ENCODE peak calls at places on chromosomes 3 and 15, in nine cellular contexts. One of them, this sample, is unnamed.

GRCh38 chr15:70095387-70096214 is 2.1 kb downstream of the TLE3 start:
- DNase-seq in GM06990: peak; percentile 71
- DNase-seq in AG04450: no peak
- DNase-seq in upper lobe of right lung: peak; percentile 77
- DNase-seq in BJ: no peak
- DNase-seq in astrocyte of the spinal cord: no peak
- DNase-seq in adrenal gland: no peak
- DNase-seq in fibroblast of the aortic adventitia: no peak
- DNase-seq in endothelial cell of umbilical vein: peak; percentile 27
- DNase-seq in this sample: no peak

GRCh38 chr15:41169784-41170183 is 53.7 kb upstream of the INO80 start:
- DNase-seq in GM06990: no peak
- DNase-seq in AG04450: no peak
- DNase-seq in upper lobe of right lung: peak; percentile 74
- DNase-seq in BJ: no peak
- DNase-seq in astrocyte of the spinal cord: no peak
- DNase-seq in adrenal gland: peak; percentile 21
- DNase-seq in fibroblast of the aortic adventitia: no peak
- DNase-seq in endothelial cell of umbilical vein: no peak
- DNase-seq in this sample: no peak

GRCh38 chr3:51944541-51945021 is 2.4 kb downstream of the PARP3 start:
- DNase-seq in GM06990: no peak
- DNase-seq in AG04450: no peak
- DNase-seq in upper lobe of right lung: peak; percentile 59
- DNase-seq in BJ: no peak
- DNase-seq in astrocyte of the spinal cord: no peak
- DNase-seq in adrenal gland: no peak
- DNase-seq in fibroblast of the aortic adventitia: no peak
- DNase-seq in endothelial cell of umbilical vein: no peak
- DNase-seq in this sample: no peak

GRCh38 chr15:95497681-95498080 is 832.8 kb upstream of the NR2F2 start:
- DNase-seq in GM06990: no peak
- DNase-seq in AG04450: no peak
- DNase-seq in upper lobe of right lung: no peak
- DNase-seq in BJ: no peak
- DNase-seq in astrocyte of the spinal cord: no peak
- DNase-seq in adrenal gland: no peak
- DNase-seq in fibroblast of the aortic adventitia: no peak
- DNase-seq in endothelial cell of umbilical vein: no peak
- DNase-seq in this sample: no peak

GRCh38 chr3:141779667-141780066 is 16.5 kb downstream of the GRK7 start:
- DNase-seq in GM06990: no peak
- DNase-seq in AG04450: no peak
- DNase-seq in upper lobe of right lung: no peak
- DNase-seq in BJ: no peak
- DNase-seq in astrocyte of the spinal cord: no peak
- DNase-seq in adrenal gland: no peak
- DNase-seq in fibroblast of the aortic adventitia: no peak
- DNase-seq in endothelial cell of umbilical vein: no peak
- DNase-seq in this sample: no peak

GRCh38 chr3:52443268-52443610 is 1.7 kb downstream of the SEMA3G start:
- DNase-seq in GM06990: no peak
- DNase-seq in AG04450: no peak
- DNase-seq in upper lobe of right lung: no peak
- DNase-seq in BJ: no peak
- DNase-seq in astrocyte of the spinal cord: no peak
- DNase-seq in adrenal gland: no peak
- DNase-seq in fibroblast of the aortic adventitia: no peak
- DNase-seq in endothelial cell of umbilical vein: no peak
- DNase-seq in this sample: no peak

GRCh38 chr3:142808103-142808917 is 80.6 kb downstream of the PCOLCE2 start:
- DNase-seq in GM06990: no peak
- DNase-seq in AG04450: no peak
- DNase-seq in upper lobe of right lung: no peak
- DNase-seq in BJ: peak; percentile 2
- DNase-seq in astrocyte of the spinal cord: peak; percentile 76
- DNase-seq in adrenal gland: no peak
- DNase-seq in fibroblast of the aortic adventitia: peak; percentile 78
- DNase-seq in endothelial cell of umbilical vein: peak; percentile 59
- DNase-seq in this sample: no peak

GRCh38 chr3:163491714-163492113 is 1586.6 kb downstream of the SI start:
- DNase-seq in GM06990: no peak
- DNase-seq in AG04450: no peak
- DNase-seq in upper lobe of right lung: no peak
- DNase-seq in BJ: no peak
- DNase-seq in astrocyte of the spinal cord: no peak
- DNase-seq in adrenal gland: no peak
- DNase-seq in fibroblast of the aortic adventitia: no peak
- DNase-seq in endothelial cell of umbilical vein: no peak
- DNase-seq in this sample: no peak

GRCh38 chr3:73452731-73453130 is 172.0 kb downstream of the PDZRN3 start:
- DNase-seq in GM06990: no peak
- DNase-seq in AG04450: no peak
- DNase-seq in upper lobe of right lung: no peak
- DNase-seq in BJ: no peak
- DNase-seq in astrocyte of the spinal cord: no peak
- DNase-seq in adrenal gland: no peak
- DNase-seq in fibroblast of the aortic adventitia: no peak
- DNase-seq in endothelial cell of umbilical vein: no peak
- DNase-seq in this sample: no peak

GRCh38 chr3:87856126-87856525 is 202.7 kb downstream of the CGGBP1 start:
- DNase-seq in GM06990: no peak
- DNase-seq in AG04450: no peak
- DNase-seq in upper lobe of right lung: no peak
- DNase-seq in BJ: no peak
- DNase-seq in astrocyte of the spinal cord: no peak
- DNase-seq in adrenal gland: no peak
- DNase-seq in fibroblast of the aortic adventitia: peak; percentile 53
- DNase-seq in endothelial cell of umbilical vein: no peak
- DNase-seq in this sample: no peak

GRCh38 chr3:33722186-33722585 is 4.1 kb upstream of the CLASP2 start:
- DNase-seq in GM06990: no peak
- DNase-seq in AG04450: no peak
- DNase-seq in upper lobe of right lung: no peak
- DNase-seq in BJ: no peak
- DNase-seq in astrocyte of the spinal cord: peak; percentile 27
- DNase-seq in adrenal gland: no peak
- DNase-seq in fibroblast of the aortic adventitia: no peak
- DNase-seq in endothelial cell of umbilical vein: no peak
- DNase-seq in this sample: no peak

GRCh38 chr3:168121175-168121853 is 25.6 kb upstream of the GOLIM4 start:
- DNase-seq in GM06990: no peak
- DNase-seq in AG04450: no peak
- DNase-seq in upper lobe of right lung: no peak
- DNase-seq in BJ: no peak
- DNase-seq in astrocyte of the spinal cord: peak; percentile 44
- DNase-seq in adrenal gland: no peak
- DNase-seq in fibroblast of the aortic adventitia: peak; percentile 81
- DNase-seq in endothelial cell of umbilical vein: peak; percentile 59
- DNase-seq in this sample: no peak

GRCh38 chr3:184727357-184728060 is 15.6 kb upstream of the MAGEF1 start:
- DNase-seq in GM06990: no peak
- DNase-seq in AG04450: no peak
- DNase-seq in upper lobe of right lung: no peak
- DNase-seq in BJ: no peak
- DNase-seq in astrocyte of the spinal cord: peak; percentile 63
- DNase-seq in adrenal gland: peak; percentile 71
- DNase-seq in fibroblast of the aortic adventitia: peak; percentile 86
- DNase-seq in endothelial cell of umbilical vein: peak; percentile 65
- DNase-seq in this sample: no peak

GRCh38 chr3:4642611-4643010 is 149.5 kb downstream of the ITPR1 start:
- DNase-seq in GM06990: no peak
- DNase-seq in AG04450: no peak
- DNase-seq in upper lobe of right lung: no peak
- DNase-seq in BJ: no peak
- DNase-seq in astrocyte of the spinal cord: peak; percentile 80
- DNase-seq in adrenal gland: no peak
- DNase-seq in fibroblast of the aortic adventitia: no peak
- DNase-seq in endothelial cell of umbilical vein: no peak
- DNase-seq in this sample: no peak

GRCh38 chr15:45139770-45140169 is 10.0 kb downstream of the DUOX1 start:
- DNase-seq in GM06990: no peak
- DNase-seq in AG04450: no peak
- DNase-seq in upper lobe of right lung: peak; percentile 80
- DNase-seq in BJ: no peak
- DNase-seq in astrocyte of the spinal cord: no peak
- DNase-seq in adrenal gland: no peak
- DNase-seq in fibroblast of the aortic adventitia: no peak
- DNase-seq in endothelial cell of umbilical vein: no peak
- DNase-seq in this sample: peak; percentile 70

GRCh38 chr3:54322354-54322753 is 200.0 kb downstream of the CACNA2D3 start:
- DNase-seq in GM06990: no peak
- DNase-seq in AG04450: no peak
- DNase-seq in upper lobe of right lung: no peak
- DNase-seq in BJ: no peak
- DNase-seq in astrocyte of the spinal cord: no peak
- DNase-seq in adrenal gland: no peak
- DNase-seq in fibroblast of the aortic adventitia: no peak
- DNase-seq in endothelial cell of umbilical vein: no peak
- DNase-seq in this sample: peak; percentile 96

GRCh38 chr3:32372213-32372490 is 19.5 kb upstream of the CMTM7 start:
- DNase-seq in GM06990: no peak
- DNase-seq in AG04450: no peak
- DNase-seq in upper lobe of right lung: no peak
- DNase-seq in BJ: no peak
- DNase-seq in astrocyte of the spinal cord: no peak
- DNase-seq in adrenal gland: no peak
- DNase-seq in fibroblast of the aortic adventitia: no peak
- DNase-seq in endothelial cell of umbilical vein: no peak
- DNase-seq in this sample: no peak
- H3K4me3 ChIP-seq in GM06990: no peak overlapping the region
- H3K4me3 ChIP-seq in AG04450: no peak overlapping the region
- H3K4me3 ChIP-seq in upper lobe of right lung: no peak overlapping the region
- H3K4me3 ChIP-seq in BJ: no peak overlapping the region
- H3K4me3 ChIP-seq in astrocyte of the spinal cord: no peak overlapping the region
- H3K4me3 ChIP-seq in adrenal gland: no peak overlapping the region
- H3K4me3 ChIP-seq in fibroblast of the aortic adventitia: no peak overlapping the region
- H3K4me3 ChIP-seq in endothelial cell of umbilical vein: no peak overlapping the region
- H3K4me3 ChIP-seq in this sample: no peak overlapping the region

DNA sequence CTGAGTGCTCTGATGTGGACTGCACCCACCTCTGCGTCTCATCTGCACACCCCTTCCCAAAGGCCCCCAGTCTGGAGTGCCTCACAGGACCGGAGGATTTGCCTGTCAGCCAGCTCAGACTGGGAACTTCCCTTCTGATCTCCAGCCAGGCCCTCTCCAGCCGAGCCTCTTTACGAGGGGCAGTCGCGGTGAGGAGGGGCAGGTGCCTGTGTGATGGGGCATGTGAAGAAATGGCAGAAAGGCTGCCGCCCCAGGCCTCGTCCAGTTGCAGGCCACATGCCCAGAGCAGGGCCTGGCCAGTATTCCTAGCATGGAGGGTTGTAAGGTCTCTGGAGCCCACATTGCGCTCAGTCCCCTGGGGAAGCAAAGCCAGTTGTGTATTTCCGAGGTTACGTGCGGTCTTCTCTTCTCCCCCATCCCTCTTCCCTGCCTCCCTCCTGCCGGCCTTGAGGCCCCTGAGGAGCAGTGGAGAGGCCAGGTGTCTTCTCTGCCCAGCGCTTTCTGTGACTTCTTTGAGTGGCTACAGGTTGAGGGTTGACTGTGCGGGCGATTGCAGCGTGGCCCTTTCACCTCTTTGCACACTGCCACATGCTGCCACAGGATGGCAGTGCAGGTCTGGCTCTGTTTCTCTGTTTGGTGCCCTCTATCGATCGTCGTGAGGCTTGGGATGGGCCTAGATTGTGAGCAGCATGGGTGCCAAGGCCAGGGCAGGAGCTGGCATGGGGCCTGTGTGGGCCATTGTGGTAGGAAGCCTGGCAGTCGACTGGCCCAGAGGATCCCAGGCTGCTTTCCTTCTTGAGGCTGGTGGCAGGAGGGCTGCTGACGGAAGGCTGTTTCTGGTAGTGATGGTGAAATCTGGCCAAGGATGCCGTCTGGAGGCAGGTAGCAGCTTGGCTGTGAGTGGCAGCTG is 5.3 kb downstream of the CLK3 start:
- DNase-seq in GM06990: peak; percentile 49
- DNase-seq in AG04450: no peak
- DNase-seq in upper lobe of right lung: peak; percentile 76
- DNase-seq in BJ: no peak
- DNase-seq in astrocyte of the spinal cord: peak; percentile 64
- DNase-seq in adrenal gland: peak; percentile 95
- DNase-seq in fibroblast of the aortic adventitia: peak; percentile 75
- DNase-seq in endothelial cell of umbilical vein: peak; percentile 72
- DNase-seq in this sample: no peak
- TF ChIP-seq CTCF in GM06990: peak; percentile 100
- TF ChIP-seq CTCF in AG04450: peak; percentile 93
- TF ChIP-seq CTCF in upper lobe of right lung: peak; percentile 71
- TF ChIP-seq CTCF in BJ: peak; percentile 97
- TF ChIP-seq CTCF in astrocyte of the spinal cord: peak; percentile 99
- TF ChIP-seq CTCF in adrenal gland: peak; percentile 78
- TF ChIP-seq CTCF in fibroblast of the aortic adventitia: peak; percentile 93
- TF ChIP-seq CTCF in endothelial cell of umbilical vein: peak; percentile 99
- TF ChIP-seq CTCF in this sample: peak; percentile 100

GRCh38 chr15:64090527-64090926 is 3.1 kb downstream of the CIAO2A start:
- DNase-seq in GM06990: no peak
- DNase-seq in AG04450: no peak
- DNase-seq in upper lobe of right lung: no peak
- DNase-seq in BJ: no peak
- DNase-seq in astrocyte of the spinal cord: no peak
- DNase-seq in adrenal gland: no peak
- DNase-seq in fibroblast of the aortic adventitia: no peak
- DNase-seq in endothelial cell of umbilical vein: no peak
- DNase-seq in this sample: no peak
- H3K4me3 ChIP-seq in GM06990: peak overlapping the region; percentile 25
- H3K4me3 ChIP-seq in AG04450: no peak overlapping the region
- H3K4me3 ChIP-seq in upper lobe of right lung: no peak overlapping the region
- H3K4me3 ChIP-seq in BJ: no peak overlapping the region
- H3K4me3 ChIP-seq in astrocyte of the spinal cord: no peak overlapping the region
- H3K4me3 ChIP-seq in adrenal gland: no peak overlapping the region
- H3K4me3 ChIP-seq in fibroblast of the aortic adventitia: no peak overlapping the region
- H3K4me3 ChIP-seq in endothelial cell of umbilical vein: no peak overlapping the region
- H3K4me3 ChIP-seq in this sample: no peak overlapping the region

GRCh38 chr15:34618073-34618472 is 34.6 kb upstream of the GOLGA8B start:
- DNase-seq in GM06990: no peak
- DNase-seq in AG04450: no peak
- DNase-seq in upper lobe of right lung: no peak
- DNase-seq in BJ: no peak
- DNase-seq in astrocyte of the spinal cord: no peak
- DNase-seq in adrenal gland: no peak
- DNase-seq in fibroblast of the aortic adventitia: no peak
- DNase-seq in endothelial cell of umbilical vein: no peak
- DNase-seq in this sample: no peak

GRCh38 chr15:34620122-34620521 is 36.7 kb upstream of the GOLGA8B start:
- DNase-seq in GM06990: no peak
- DNase-seq in AG04450: no peak
- DNase-seq in upper lobe of right lung: no peak
- DNase-seq in BJ: no peak
- DNase-seq in astrocyte of the spinal cord: no peak
- DNase-seq in adrenal gland: no peak
- DNase-seq in fibroblast of the aortic adventitia: no peak
- DNase-seq in endothelial cell of umbilical vein: no peak
- DNase-seq in this sample: no peak

GRCh38 chr15:34613997-34614396 is 30.5 kb upstream of the GOLGA8B start:
- DNase-seq in GM06990: no peak
- DNase-seq in AG04450: no peak
- DNase-seq in upper lobe of right lung: no peak
- DNase-seq in BJ: no peak
- DNase-seq in astrocyte of the spinal cord: no peak
- DNase-seq in adrenal gland: no peak
- DNase-seq in fibroblast of the aortic adventitia: no peak
- DNase-seq in endothelial cell of umbilical vein: no peak
- DNase-seq in this sample: no peak

GRCh38 chr15:34619151-34619550 is 35.7 kb upstream of the GOLGA8B start:
- DNase-seq in GM06990: no peak
- DNase-seq in AG04450: no peak
- DNase-seq in upper lobe of right lung: no peak
- DNase-seq in BJ: no peak
- DNase-seq in astrocyte of the spinal cord: no peak
- DNase-seq in adrenal gland: no peak
- DNase-seq in fibroblast of the aortic adventitia: no peak
- DNase-seq in endothelial cell of umbilical vein: no peak
- DNase-seq in this sample: no peak

GRCh38 chr15:34616613-34617012 is 33.2 kb upstream of the GOLGA8B start:
- DNase-seq in GM06990: no peak
- DNase-seq in AG04450: no peak
- DNase-seq in upper lobe of right lung: no peak
- DNase-seq in BJ: no peak
- DNase-seq in astrocyte of the spinal cord: peak; percentile 40
- DNase-seq in adrenal gland: no peak
- DNase-seq in fibroblast of the aortic adventitia: peak; percentile 24
- DNase-seq in endothelial cell of umbilical vein: peak; percentile 53
- DNase-seq in this sample: no peak
- TF ChIP-seq CTCF in GM06990: peak; percentile 16
- TF ChIP-seq CTCF in AG04450: peak; percentile 33
- TF ChIP-seq CTCF in upper lobe of right lung: no peak
- TF ChIP-seq CTCF in BJ: peak; percentile 28
- TF ChIP-seq CTCF in astrocyte of the spinal cord: peak; percentile 19
- TF ChIP-seq CTCF in adrenal gland: no peak
- TF ChIP-seq CTCF in fibroblast of the aortic adventitia: peak; percentile 14
- TF ChIP-seq CTCF in endothelial cell of umbilical vein: no peak
- TF ChIP-seq CTCF in this sample: peak; percentile 52

This sample was measured in LNCaP clone FGC.